ENCODE peak calls at places on chromosomes 5 and 9, in seven cellular contexts. Y is cerebellum; K is type B pancreatic cell; S is LoVo; L is activated T-helper 1 cell treated with anti-CD3 and anti-CD28 coated beads, Interleukin-12 subunit alpha, Interleukin-12 subunit beta, Interleukin-2, Interleukin-4 antibody, amounts not matched to agents 30 ng/mL and 10 ng/mL and 1 ng/mL, durations not matched to agents 14 hours and 24 hours and 36 hours; C is suprapubic skin; O is GM12891. B is an unnamed sample.

GRCh38 chr9:36485647-36486453 is 85.8 kb upstream of the RNF38 start:
- DNase-seq in Y (no peak), K (no peak), S (no peak), L (no peak), C (no peak), O (no peak), B (no peak)

GRCh38 chr9:126623314-126623666 is 9.6 kb downstream of the LMX1B start:
- DNase-seq in Y (no peak), K (no peak), S (no peak), L (no peak), C (no peak), O (no peak), B (no peak)

GRCh38 chr5:1065143-1065750 is 46.6 kb downstream of the SLC12A7 start:
- DNase-seq in Y (no peak), K (no peak), S (no peak), L (no peak), C (no peak), O (no peak), B (no peak)

GRCh38 chr5:120614512-120614911 is 150.4 kb downstream of the PRR16 start:
- DNase-seq in Y (no peak), K (no peak), S (no peak), L (no peak), C (no peak), O (no peak), B (no peak)

GRCh38 chr9:124296094-124296493 is 38.3 kb downstream of the NEK6 start:
- DNase-seq in Y (peak; percentile 27), K (no peak), S (no peak), L (no peak), C (no peak), O (no peak), B (no peak)

GRCh38 chr5:61618577-61618976 is 286.5 kb downstream of the ZSWIM6 start:
- DNase-seq in Y (no peak), K (no peak), S (no peak), L (no peak), C (no peak), O (no peak), B (no peak)

GRCh38 chr5:158553195-158553945 is 546.3 kb downstream of the EBF1 start:
- DNase-seq in Y (no peak), K (no peak), S (no peak), L (no peak), C (no peak), O (no peak), B (no peak)

GRCh38 chr9:1939926-1940368 is 75.2 kb upstream of the SMARCA2 start:
- DNase-seq in Y (peak; percentile 49), K (no peak), S (no peak), L (peak; percentile 5), C (no peak), O (peak; percentile 50), B (peak; percentile 44)

GRCh38 chr9:93378276-93378675 is 73.2 kb upstream of the FAM120A start:
- DNase-seq in Y (no peak), K (no peak), S (no peak), L (no peak), C (no peak), O (no peak), B (no peak)

GRCh38 chr9:124415852-124416484 is 726 bp upstream of the PSMB7 start:
- DNase-seq in Y (no peak), K (peak; percentile 40), S (no peak), L (no peak), C (no peak), O (no peak), B (no peak)

GRCh38 chr5:83553000-83553486 is 81.5 kb downstream of the VCAN start:
- DNase-seq in Y (no peak), K (no peak), S (no peak), L (no peak), C (peak; percentile 87), O (no peak), B (no peak)

GRCh38 chr5:93191426-93191825 is 389.6 kb downstream of the NR2F1-AS1 start:
- DNase-seq in Y (no peak), K (no peak), S (no peak), L (no peak), C (no peak), O (no peak), B (no peak)

GRCh38 chr9:126326228-126327015 is at the start of gene MVB12B:
- DNase-seq in Y (peak; percentile 65), K (no peak), S (peak; percentile 37), L (peak; percentile 35), C (no peak), O (peak; percentile 67), B (peak; percentile 48)

GRCh38 chr9:131095666-131096489 is 453 bp upstream of the AIF1L start:
- DNase-seq in Y (peak; percentile 50), K (peak; percentile 83), S (peak; percentile 61), L (no peak), C (no peak), O (peak; percentile 62), B (peak; percentile 7)

GRCh38 chr9:84169240-84169639 is 171.3 kb downstream of the SLC28A3 start:
- DNase-seq in Y (no peak), K (no peak), S (no peak), L (no peak), C (no peak), O (no peak), B (no peak)

B was measured in stimulated activated naive CD8-positive, alpha-beta T cell treated with anti-CD3 and anti-CD28 coated beads, Interleukin-15, amount 100 ng/mL, for 72 hours.